ENCODE peak calls at places on chromosomes 2 and 18, in ten cellular contexts. One of them, this sample, is unnamed.

GRCh38 chr18:65620076-65620696 is 130.6 kb upstream of the CDH7 start:
- DNase-seq in cardiac fibroblast: no peak
- DNase-seq in A549: no peak
- DNase-seq in astrocyte: no peak
- DNase-seq in OCI-LY7: no peak
- DNase-seq in GM06990: no peak
- DNase-seq in LNCaP clone FGC: no peak
- DNase-seq in mammary epithelial cell: no peak
- DNase-seq in colonic mucosa: no peak
- DNase-seq in tibial artery: no peak
- DNase-seq in this sample: no peak

GRCh38 chr18:22175326-22175725 is 5.9 kb downstream of the GATA6 start:
- DNase-seq in cardiac fibroblast: peak; percentile 9
- DNase-seq in A549: no peak
- DNase-seq in astrocyte: no peak
- DNase-seq in OCI-LY7: no peak
- DNase-seq in GM06990: no peak
- DNase-seq in LNCaP clone FGC: no peak
- DNase-seq in mammary epithelial cell: no peak
- DNase-seq in colonic mucosa: peak; percentile 17
- DNase-seq in tibial artery: no peak
- DNase-seq in this sample: no peak

GRCh38 chr2:70922591-70923234 is 13.0 kb upstream of the ATP6V1B1 start:
- DNase-seq in cardiac fibroblast: no peak
- DNase-seq in A549: no peak
- DNase-seq in astrocyte: no peak
- DNase-seq in OCI-LY7: no peak
- DNase-seq in GM06990: no peak
- DNase-seq in LNCaP clone FGC: no peak
- DNase-seq in mammary epithelial cell: no peak
- DNase-seq in colonic mucosa: no peak
- DNase-seq in tibial artery: peak; percentile 42
- DNase-seq in this sample: no peak

GRCh38 chr2:147511491-147511948 is 333.3 kb upstream of the ACVR2A start:
- DNase-seq in cardiac fibroblast: no peak
- DNase-seq in A549: no peak
- DNase-seq in astrocyte: peak; percentile 10
- DNase-seq in OCI-LY7: no peak
- DNase-seq in GM06990: no peak
- DNase-seq in LNCaP clone FGC: no peak
- DNase-seq in mammary epithelial cell: peak; percentile 11
- DNase-seq in colonic mucosa: no peak
- DNase-seq in tibial artery: peak; percentile 64
- DNase-seq in this sample: peak; percentile 69

GRCh38 chr2:156445311-156446218 is 9.4 kb downstream of the GPD2 start:
- DNase-seq in cardiac fibroblast: peak; percentile 94
- DNase-seq in A549: peak; percentile 59
- DNase-seq in astrocyte: peak; percentile 82
- DNase-seq in OCI-LY7: no peak
- DNase-seq in GM06990: no peak
- DNase-seq in LNCaP clone FGC: no peak
- DNase-seq in mammary epithelial cell: peak; percentile 65
- DNase-seq in colonic mucosa: no peak
- DNase-seq in tibial artery: no peak
- DNase-seq in this sample: peak; percentile 92

GRCh38 chr2:12296915-12297314 is 419.8 kb upstream of the TRIB2 start:
- DNase-seq in cardiac fibroblast: no peak
- DNase-seq in A549: no peak
- DNase-seq in astrocyte: no peak
- DNase-seq in OCI-LY7: no peak
- DNase-seq in GM06990: no peak
- DNase-seq in LNCaP clone FGC: no peak
- DNase-seq in mammary epithelial cell: no peak
- DNase-seq in colonic mucosa: no peak
- DNase-seq in tibial artery: no peak
- DNase-seq in this sample: no peak

GRCh38 chr2:8481463-8482009 is 200.3 kb upstream of the ID2 start:
- DNase-seq in cardiac fibroblast: no peak
- DNase-seq in A549: no peak
- DNase-seq in astrocyte: no peak
- DNase-seq in OCI-LY7: peak; percentile 68
- DNase-seq in GM06990: peak; percentile 81
- DNase-seq in LNCaP clone FGC: no peak
- DNase-seq in mammary epithelial cell: no peak
- DNase-seq in colonic mucosa: no peak
- DNase-seq in tibial artery: peak; percentile 4
- DNase-seq in this sample: no peak

GRCh38 chr2:41853427-41854191 is 194.2 kb upstream of the PKDCC start:
- DNase-seq in cardiac fibroblast: peak; percentile 71
- DNase-seq in A549: peak; percentile 77
- DNase-seq in astrocyte: peak; percentile 34
- DNase-seq in OCI-LY7: peak; percentile 25
- DNase-seq in GM06990: no peak
- DNase-seq in LNCaP clone FGC: no peak
- DNase-seq in mammary epithelial cell: peak; percentile 25
- DNase-seq in colonic mucosa: peak; percentile 69
- DNase-seq in tibial artery: no peak
- DNase-seq in this sample: peak; percentile 71

GRCh38 chr18:71707985-71708500 is 836.1 kb downstream of the CBLN2 start:
- DNase-seq in cardiac fibroblast: no peak
- DNase-seq in A549: no peak
- DNase-seq in astrocyte: no peak
- DNase-seq in OCI-LY7: no peak
- DNase-seq in GM06990: no peak
- DNase-seq in LNCaP clone FGC: no peak
- DNase-seq in mammary epithelial cell: peak; percentile 2
- DNase-seq in colonic mucosa: no peak
- DNase-seq in tibial artery: no peak
- DNase-seq in this sample: no peak

GRCh38 chr2:44470151-44470550 is 108.4 kb downstream of the CAMKMT start:
- DNase-seq in cardiac fibroblast: no peak
- DNase-seq in A549: no peak
- DNase-seq in astrocyte: no peak
- DNase-seq in OCI-LY7: no peak
- DNase-seq in GM06990: no peak
- DNase-seq in LNCaP clone FGC: no peak
- DNase-seq in mammary epithelial cell: no peak
- DNase-seq in colonic mucosa: no peak
- DNase-seq in tibial artery: no peak
- DNase-seq in this sample: no peak

GRCh38 chr2:46363535-46364170 is 66.4 kb downstream of the EPAS1 start:
- DNase-seq in cardiac fibroblast: peak; percentile 82
- DNase-seq in A549: no peak
- DNase-seq in astrocyte: peak; percentile 72
- DNase-seq in OCI-LY7: no peak
- DNase-seq in GM06990: no peak
- DNase-seq in LNCaP clone FGC: no peak
- DNase-seq in mammary epithelial cell: no peak
- DNase-seq in colonic mucosa: no peak
- DNase-seq in tibial artery: no peak
- DNase-seq in this sample: peak; percentile 85

GRCh38 chr2:63044360-63045327 is 6.0 kb upstream of the OTX1 start:
- DNase-seq in cardiac fibroblast: no peak
- DNase-seq in A549: no peak
- DNase-seq in astrocyte: no peak
- DNase-seq in OCI-LY7: no peak
- DNase-seq in GM06990: no peak
- DNase-seq in LNCaP clone FGC: no peak
- DNase-seq in mammary epithelial cell: no peak
- DNase-seq in colonic mucosa: no peak
- DNase-seq in tibial artery: no peak
- DNase-seq in this sample: no peak

DNA sequence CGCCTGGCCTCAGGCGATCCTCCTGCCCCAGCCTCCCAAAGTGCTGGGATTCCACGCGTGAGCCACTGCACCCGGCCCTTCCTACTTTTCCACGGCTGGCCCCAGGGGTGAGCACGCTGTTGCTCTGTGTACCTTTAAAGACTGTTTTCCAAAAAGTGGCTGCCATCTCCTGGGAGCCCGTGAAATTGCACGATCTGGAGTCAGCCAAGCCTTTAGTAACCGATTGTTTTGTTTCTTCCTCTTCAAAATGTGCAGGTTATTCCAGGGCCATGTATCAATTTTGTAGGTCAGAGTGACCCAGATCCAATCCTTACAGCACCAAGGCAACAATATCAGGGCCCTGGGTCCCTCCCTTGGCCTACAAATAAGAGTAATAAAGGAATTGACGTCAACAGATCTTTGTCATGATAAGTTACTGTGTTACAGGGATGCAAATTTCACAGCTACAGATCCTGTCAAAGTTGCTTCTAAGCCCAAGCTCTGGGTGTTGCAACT is 135.6 kb upstream of the ZNF236 start:
- DNase-seq in cardiac fibroblast: peak; percentile 76
- DNase-seq in A549: peak; percentile 42
- DNase-seq in astrocyte: peak; percentile 70
- DNase-seq in OCI-LY7: peak; percentile 4
- DNase-seq in GM06990: no peak
- DNase-seq in LNCaP clone FGC: peak; percentile 10
- DNase-seq in mammary epithelial cell: peak; percentile 63
- DNase-seq in colonic mucosa: peak; percentile 43
- DNase-seq in tibial artery: peak; percentile 76
- DNase-seq in this sample: peak; percentile 78
- TF ChIP-seq CTCF in cardiac fibroblast: peak; percentile 74
- TF ChIP-seq CTCF in A549: peak; percentile 58
- TF ChIP-seq CTCF in astrocyte: peak; percentile 67
- TF ChIP-seq CTCF in OCI-LY7: peak; percentile 53
- TF ChIP-seq CTCF in GM06990: peak; percentile 72
- TF ChIP-seq CTCF in LNCaP clone FGC: peak; percentile 77
- TF ChIP-seq CTCF in mammary epithelial cell: peak; percentile 61
- TF ChIP-seq CTCF in colonic mucosa: peak; percentile 50
- TF ChIP-seq CTCF in tibial artery: peak; percentile 46
- TF ChIP-seq CTCF in this sample: peak; percentile 82

GRCh38 chr2:100139114-100139513 is 3.3 kb downstream of the AFF3 start:
- DNase-seq in cardiac fibroblast: no peak
- DNase-seq in A549: no peak
- DNase-seq in astrocyte: no peak
- DNase-seq in OCI-LY7: no peak
- DNase-seq in GM06990: no peak
- DNase-seq in LNCaP clone FGC: no peak
- DNase-seq in mammary epithelial cell: no peak
- DNase-seq in colonic mucosa: no peak
- DNase-seq in tibial artery: no peak
- DNase-seq in this sample: no peak

GRCh38 chr2:100137877-100138570 is 4.4 kb downstream of the AFF3 start:
- DNase-seq in cardiac fibroblast: no peak
- DNase-seq in A549: no peak
- DNase-seq in astrocyte: no peak
- DNase-seq in OCI-LY7: no peak
- DNase-seq in GM06990: no peak
- DNase-seq in LNCaP clone FGC: no peak
- DNase-seq in mammary epithelial cell: no peak
- DNase-seq in colonic mucosa: no peak
- DNase-seq in tibial artery: no peak
- DNase-seq in this sample: no peak

GRCh38 chr2:100140582-100140981 is 1.8 kb downstream of the AFF3 start:
- DNase-seq in cardiac fibroblast: no peak
- DNase-seq in A549: no peak
- DNase-seq in astrocyte: no peak
- DNase-seq in OCI-LY7: peak; percentile 82
- DNase-seq in GM06990: no peak
- DNase-seq in LNCaP clone FGC: no peak
- DNase-seq in mammary epithelial cell: no peak
- DNase-seq in colonic mucosa: no peak
- DNase-seq in tibial artery: no peak
- DNase-seq in this sample: no peak

GRCh38 chr2:100142393-100142792 is at the start of gene AFF3:
- DNase-seq in cardiac fibroblast: no peak
- DNase-seq in A549: no peak
- DNase-seq in astrocyte: no peak
- DNase-seq in OCI-LY7: peak; percentile 99
- DNase-seq in GM06990: peak; percentile 72
- DNase-seq in LNCaP clone FGC: no peak
- DNase-seq in mammary epithelial cell: no peak
- DNase-seq in colonic mucosa: no peak
- DNase-seq in tibial artery: no peak
- DNase-seq in this sample: no peak

DNA sequence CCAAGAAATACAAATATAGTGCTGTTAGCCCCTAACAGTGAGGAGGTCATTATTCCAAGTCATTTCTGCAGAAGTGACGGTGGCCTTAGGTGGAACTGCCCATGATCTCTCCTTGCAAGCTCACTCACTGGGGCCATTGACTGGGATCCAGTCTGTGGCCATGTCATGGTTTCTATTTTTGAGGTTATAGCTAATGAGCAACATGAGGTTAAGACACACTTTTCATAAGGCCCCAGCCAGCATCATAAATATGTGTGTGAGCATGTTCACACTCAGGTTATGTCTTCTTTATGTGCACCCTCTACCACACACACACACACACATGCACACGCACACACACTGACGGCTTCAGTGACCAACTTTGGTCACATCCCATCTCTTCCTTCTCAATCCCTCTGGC is 484 bp downstream of the AFF3 start:
- DNase-seq in cardiac fibroblast: no peak
- DNase-seq in A549: no peak
- DNase-seq in astrocyte: no peak
- DNase-seq in OCI-LY7: peak; percentile 62
- DNase-seq in GM06990: no peak
- DNase-seq in LNCaP clone FGC: no peak
- DNase-seq in mammary epithelial cell: no peak
- DNase-seq in colonic mucosa: no peak
- DNase-seq in tibial artery: no peak
- DNase-seq in this sample: no peak
- H3K4me3 ChIP-seq in cardiac fibroblast: no peak overlapping the region
- H3K4me3 ChIP-seq in A549: no peak overlapping the region
- H3K4me3 ChIP-seq in astrocyte: no peak overlapping the region
- H3K4me3 ChIP-seq in OCI-LY7: peak overlapping the region; percentile 91
- H3K4me3 ChIP-seq in GM06990: peak overlapping the region; percentile 65
- H3K4me3 ChIP-seq in LNCaP clone FGC: no peak overlapping the region
- H3K4me3 ChIP-seq in mammary epithelial cell: no peak overlapping the region
- H3K4me3 ChIP-seq in colonic mucosa: no peak overlapping the region
- H3K4me3 ChIP-seq in tibial artery: no peak overlapping the region
- H3K4me3 ChIP-seq in this sample: no peak overlapping the region

GRCh38 chr2:105181282-105181681 is 60.3 kb upstream of the GPR45 start:
- DNase-seq in cardiac fibroblast: no peak
- DNase-seq in A549: no peak
- DNase-seq in astrocyte: no peak
- DNase-seq in OCI-LY7: no peak
- DNase-seq in GM06990: no peak
- DNase-seq in LNCaP clone FGC: no peak
- DNase-seq in mammary epithelial cell: no peak
- DNase-seq in colonic mucosa: peak; percentile 25
- DNase-seq in tibial artery: no peak
- DNase-seq in this sample: no peak
- TF ChIP-seq CTCF in cardiac fibroblast: no peak
- TF ChIP-seq CTCF in A549: no peak
- TF ChIP-seq CTCF in astrocyte: no peak
- TF ChIP-seq CTCF in OCI-LY7: no peak
- TF ChIP-seq CTCF in GM06990: no peak
- TF ChIP-seq CTCF in LNCaP clone FGC: no peak
- TF ChIP-seq CTCF in mammary epithelial cell: no peak
- TF ChIP-seq CTCF in colonic mucosa: no peak
- TF ChIP-seq CTCF in tibial artery: no peak
- TF ChIP-seq CTCF in this sample: no peak

DNA sequence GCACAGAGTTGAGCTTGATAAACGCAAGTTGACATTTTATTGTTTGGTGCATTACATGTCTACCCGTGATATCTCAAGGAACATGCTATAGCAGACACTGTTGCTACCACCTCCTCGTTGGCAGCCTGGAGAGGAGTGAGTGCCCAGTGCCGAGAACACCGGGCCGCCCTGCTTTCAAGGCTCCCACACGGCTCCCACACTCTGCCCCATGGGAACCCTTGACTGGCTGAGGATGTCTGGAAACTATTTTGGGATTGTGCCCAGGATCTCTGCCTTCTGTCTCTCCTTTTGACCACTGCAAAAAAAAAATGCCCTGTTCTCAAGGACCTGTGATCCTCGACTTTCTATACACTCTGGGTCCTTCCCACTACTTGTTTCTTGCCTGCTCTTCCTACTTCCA is 21.1 kb downstream of the TET3 start:
- DNase-seq in cardiac fibroblast: peak; percentile 54
- DNase-seq in A549: no peak
- DNase-seq in astrocyte: no peak
- DNase-seq in OCI-LY7: no peak
- DNase-seq in GM06990: no peak
- DNase-seq in LNCaP clone FGC: no peak
- DNase-seq in mammary epithelial cell: no peak
- DNase-seq in colonic mucosa: no peak
- DNase-seq in tibial artery: no peak
- DNase-seq in this sample: peak; percentile 57
- H3K4me3 ChIP-seq in cardiac fibroblast: no peak overlapping the region
- H3K4me3 ChIP-seq in A549: no peak overlapping the region
- H3K4me3 ChIP-seq in astrocyte: no peak overlapping the region
- H3K4me3 ChIP-seq in OCI-LY7: no peak overlapping the region
- H3K4me3 ChIP-seq in GM06990: no peak overlapping the region
- H3K4me3 ChIP-seq in LNCaP clone FGC: no peak overlapping the region
- H3K4me3 ChIP-seq in mammary epithelial cell: no peak overlapping the region
- H3K4me3 ChIP-seq in colonic mucosa: no peak overlapping the region
- H3K4me3 ChIP-seq in tibial artery: no peak overlapping the region
- H3K4me3 ChIP-seq in this sample: no peak overlapping the region